ENCODE peak calls at places on chromosomes 16 and 17, in eight cellular contexts. O, X, K, F, H, R, W and I are unnamed samples.

GRCh38 chr17:80931421-80932265 is 60.0 kb upstream of the CHMP6 start:
- DNase-seq in R (no peak), X (peak), O (no peak), K (no peak), F (no peak), W (peak), H (peak), I (peak)

GRCh38 chr17:73541561-73541981 is 102.7 kb downstream of the SDK2 start:
- DNase-seq in H (no peak), F (no peak), X (no peak), K (no peak), W (no peak), R (no peak), O (no peak), I (no peak)

GRCh38 chr17:45384800-45385262 is 47.8 kb downstream of the ARHGAP27 start:
- DNase-seq in K (no peak), R (no peak), O (no peak), H (peak), W (no peak), X (no peak), F (no peak), I (no peak)

GRCh38 chr17:1009411-1010085 is 12.6 kb downstream of the TIMM22 start:
- DNase-seq in O (no peak), K (no peak), W (no peak), R (no peak), X (peak), F (no peak), H (no peak), I (no peak)

GRCh38 chr16:57763290-57764005 is 27.9 kb downstream of the KATNB1 start:
- DNase-seq in F (no peak), O (no peak), W (no peak), R (no peak), H (no peak), X (no peak), K (no peak), I (no peak)

GRCh38 chr16:66928702-66929388 is 3.5 kb upstream of the RRAD start:
- DNase-seq in F (no peak), K (no peak), H (peak), X (no peak), W (no peak), O (no peak), R (no peak), I (no peak)

GRCh38 chr16:52741386-52741785 is 194.4 kb upstream of the TOX3 start:
- DNase-seq in R (no peak), H (peak), K (no peak), F (no peak), W (no peak), O (no peak), X (no peak), I (no peak)

GRCh38 chr16:89407282-89407924 is 83.0 kb downstream of the ANKRD11 start:
- DNase-seq in R (no peak), H (no peak), F (no peak), O (no peak), W (no peak), K (no peak), X (peak), I (no peak)

GRCh38 chr16:85398688-85399582 is 214.2 kb upstream of the GSE1 start:
- DNase-seq in W (no peak), R (no peak), X (no peak), F (no peak), O (no peak), H (no peak), K (no peak), I (no peak)

GRCh38 chr16:28534542-28535373 is 4.0 kb downstream of the NUPR1 start:
- DNase-seq in H (no peak), W (no peak), X (no peak), O (no peak), F (no peak), R (no peak), K (no peak), I (peak)

GRCh38 chr17:79097226-79098055 is 22.8 kb downstream of the ENGASE start:
- DNase-seq in K (no peak), F (no peak), W (no peak), H (peak), O (no peak), R (no peak), X (no peak), I (no peak)

GRCh38 chr16:11408261-11408660 is 63.0 kb downstream of the RMI2 start:
- DNase-seq in R (no peak), H (no peak), F (no peak), X (no peak), W (no peak), O (no peak), K (no peak), I (no peak)

GRCh38 chr17:32152130-32152529 is 9.8 kb downstream of the RHOT1 start:
- DNase-seq in K (no peak), O (no peak), X (no peak), H (no peak), W (no peak), R (no peak), F (no peak), I (no peak)